ENCODE peak calls at places on chromosomes 16 and 17, in five cellular contexts. One of them, this sample, is unnamed.

GRCh38 chr17:69967910-69968411 is 107.1 kb upstream of the KCNJ16 start:
- DNase-seq in K562: no peak
- DNase-seq in A549: no peak
- DNase-seq in upper lobe of left lung: no peak
- DNase-seq in stomach: no peak
- DNase-seq in this sample: no peak

GRCh38 chr17:56755310-56755709 is 78.4 kb downstream of the C17orf67 start:
- DNase-seq in K562: no peak
- DNase-seq in A549: no peak
- DNase-seq in upper lobe of left lung: no peak
- DNase-seq in stomach: no peak
- DNase-seq in this sample: no peak

GRCh38 chr16:82042841-82043240 is 7.8 kb downstream of the HSD17B2 start:
- DNase-seq in K562: no peak
- DNase-seq in A549: no peak
- DNase-seq in upper lobe of left lung: no peak
- DNase-seq in stomach: no peak
- DNase-seq in this sample: no peak

GRCh38 chr17:3482851-3483250 is 7.1 kb downstream of the ASPA start:
- DNase-seq in K562: no peak
- DNase-seq in A549: no peak
- DNase-seq in upper lobe of left lung: no peak
- DNase-seq in stomach: no peak
- DNase-seq in this sample: no peak

GRCh38 chr17:83037084-83037950 is 42.1 kb upstream of the METRNL start:
- DNase-seq in K562: no peak
- DNase-seq in A549: no peak
- DNase-seq in upper lobe of left lung: peak
- DNase-seq in stomach: no peak
- DNase-seq in this sample: no peak

GRCh38 chr16:31696968-31697743 is 169.5 kb downstream of the AHSP start:
- DNase-seq in K562: peak
- DNase-seq in A549: no peak
- DNase-seq in upper lobe of left lung: no peak
- DNase-seq in stomach: no peak
- DNase-seq in this sample: no peak

GRCh38 chr17:74361613-74362391 is at the start of gene BTBD17:
- DNase-seq in K562: peak
- DNase-seq in A549: peak
- DNase-seq in upper lobe of left lung: peak
- DNase-seq in stomach: peak
- DNase-seq in this sample: peak

GRCh38 chr16:85785927-85786326 is 13.4 kb downstream of the EMC8 start:
- DNase-seq in K562: no peak
- DNase-seq in A549: no peak
- DNase-seq in upper lobe of left lung: no peak
- DNase-seq in stomach: no peak
- DNase-seq in this sample: no peak

GRCh38 chr17:81417049-81417878 is 22.0 kb downstream of the BAHCC1 start:
- DNase-seq in K562: no peak
- DNase-seq in A549: no peak
- DNase-seq in upper lobe of left lung: peak
- DNase-seq in stomach: no peak
- DNase-seq in this sample: no peak

GRCh38 chr16:53142823-53143568 is 88.2 kb downstream of the CHD9 start:
- DNase-seq in K562: no peak
- DNase-seq in A549: no peak
- DNase-seq in upper lobe of left lung: no peak
- DNase-seq in stomach: no peak
- DNase-seq in this sample: no peak

GRCh38 chr17:386145-386876 is 33.7 kb upstream of the RPH3AL start:
- DNase-seq in K562: peak
- DNase-seq in A549: peak
- DNase-seq in upper lobe of left lung: peak
- DNase-seq in stomach: peak
- DNase-seq in this sample: peak

GRCh38 chr16:6032438-6032837 is 934.8 kb upstream of the EEF2KMT start:
- DNase-seq in K562: no peak
- DNase-seq in A549: no peak
- DNase-seq in upper lobe of left lung: no peak
- DNase-seq in stomach: no peak
- DNase-seq in this sample: no peak

GRCh38 chr17:39923836-39924690 is 3.3 kb downstream of the ORMDL3 start:
- DNase-seq in K562: no peak
- DNase-seq in A549: no peak
- DNase-seq in upper lobe of left lung: no peak
- DNase-seq in stomach: no peak
- DNase-seq in this sample: no peak

GRCh38 chr16:88076211-88076931 is 125.1 kb downstream of the BANP start:
- DNase-seq in K562: no peak
- DNase-seq in A549: no peak
- DNase-seq in upper lobe of left lung: peak
- DNase-seq in stomach: no peak
- DNase-seq in this sample: no peak

GRCh38 chr17:68379692-68380677 is 77.3 kb downstream of the WIPI1 start:
- DNase-seq in K562: no peak
- DNase-seq in A549: no peak
- DNase-seq in upper lobe of left lung: no peak
- DNase-seq in stomach: no peak
- DNase-seq in this sample: no peak

GRCh38 chr17:18004901-18005305 is 32.2 kb downstream of the DRC3 start:
- DNase-seq in K562: peak
- DNase-seq in A549: peak
- DNase-seq in upper lobe of left lung: no peak
- DNase-seq in stomach: no peak
- DNase-seq in this sample: no peak

GRCh38 chr17:38967290-38967738 is at the start of gene FBXO47:
- DNase-seq in K562: peak
- DNase-seq in A549: peak
- DNase-seq in upper lobe of left lung: peak
- DNase-seq in stomach: peak
- DNase-seq in this sample: peak

GRCh38 chr16:4385789-4386451 is 14.3 kb downstream of the VASN start:
- DNase-seq in K562: no peak
- DNase-seq in A549: no peak
- DNase-seq in upper lobe of left lung: no peak
- DNase-seq in stomach: no peak
- DNase-seq in this sample: no peak

GRCh38 chr17:46264456-46265198 is 30.3 kb upstream of the LRRC37A start:
- DNase-seq in K562: peak
- DNase-seq in A549: peak
- DNase-seq in upper lobe of left lung: no peak
- DNase-seq in stomach: no peak
- DNase-seq in this sample: no peak

GRCh38 chr17:63696381-63696961 is 3.5 kb downstream of the LIMD2 start:
- DNase-seq in K562: peak
- DNase-seq in A549: peak
- DNase-seq in upper lobe of left lung: no peak
- DNase-seq in stomach: peak
- DNase-seq in this sample: no peak

GRCh38 chr16:86171329-86171728 is 272.4 kb downstream of the IRF8 start:
- DNase-seq in K562: no peak
- DNase-seq in A549: no peak
- DNase-seq in upper lobe of left lung: no peak
- DNase-seq in stomach: no peak
- DNase-seq in this sample: no peak

DNA sequence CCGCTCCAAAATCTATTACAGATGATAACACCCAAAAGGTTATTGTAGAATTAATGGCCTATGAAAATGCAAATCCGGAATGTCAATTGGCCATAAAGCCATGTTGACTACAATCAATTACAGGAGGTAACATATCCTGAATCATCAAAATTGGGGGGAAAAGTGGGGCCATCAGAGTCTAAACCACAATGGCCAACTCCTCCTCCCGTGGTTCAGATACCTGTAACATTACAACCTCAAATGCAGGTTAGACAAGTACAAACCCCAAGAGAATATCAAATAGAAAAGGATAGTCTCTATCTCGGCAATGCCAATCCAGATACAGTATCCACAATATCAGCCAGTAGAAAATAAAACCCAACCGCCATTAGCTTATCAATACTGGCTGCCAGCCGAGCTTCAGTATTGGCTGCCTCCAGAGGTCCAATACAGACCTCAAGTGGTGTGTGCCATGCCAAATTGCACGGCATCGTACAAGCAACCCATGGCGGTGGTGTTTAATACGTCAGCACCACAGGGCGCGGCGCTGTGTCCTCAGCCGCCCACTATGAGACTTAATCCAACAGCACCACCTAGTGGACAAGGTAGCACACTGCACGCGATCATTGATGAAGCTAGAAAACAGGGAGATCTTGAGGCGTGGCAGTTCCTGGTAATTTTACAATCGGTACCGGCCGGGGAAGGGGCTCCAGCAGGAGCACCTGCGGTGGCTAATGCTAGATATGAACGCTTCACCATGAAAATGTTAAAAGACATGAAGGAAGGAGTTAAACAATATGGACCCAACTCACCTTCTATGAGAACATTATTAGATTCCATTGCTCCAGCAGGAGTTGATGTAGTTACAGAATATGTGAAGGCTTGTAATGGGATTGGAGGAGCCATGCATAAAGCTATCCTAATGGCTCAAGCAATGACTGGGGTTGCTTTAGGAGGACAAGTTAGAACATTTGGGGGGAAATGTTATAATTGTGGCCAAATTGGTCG is 15.2 kb downstream of the FLYWCH1 start:
- DNase-seq in K562: peak
- DNase-seq in A549: peak
- DNase-seq in upper lobe of left lung: peak
- DNase-seq in stomach: peak
- DNase-seq in this sample: peak
- TF ChIP-seq CTCF in K562: peak
- TF ChIP-seq CTCF in A549: peak
- TF ChIP-seq CTCF in upper lobe of left lung: peak
- TF ChIP-seq CTCF in stomach: peak
- TF ChIP-seq CTCF in this sample: peak

DNA sequence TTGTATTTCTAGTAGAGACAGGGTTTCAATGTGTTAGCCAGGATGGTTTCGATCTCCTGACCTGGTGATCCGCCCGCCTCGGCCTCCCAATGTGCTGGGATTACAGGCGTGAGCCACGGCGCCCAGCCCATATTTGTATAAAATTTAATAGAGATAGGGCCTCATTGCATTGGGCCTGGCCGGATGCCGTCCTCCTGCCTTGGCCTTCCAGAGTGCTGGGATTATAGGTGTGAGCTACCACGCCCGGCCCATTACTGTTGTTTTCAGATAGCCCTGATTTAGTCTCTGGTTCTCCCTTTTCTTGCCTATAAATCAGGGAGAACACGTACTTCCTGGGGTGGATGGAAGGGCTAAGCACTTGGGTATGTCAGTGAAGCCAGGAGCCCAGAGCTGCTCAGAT is 3.5 kb downstream of the DEF8 start:
- DNase-seq in K562: no peak
- DNase-seq in A549: no peak
- DNase-seq in upper lobe of left lung: no peak
- DNase-seq in stomach: no peak
- DNase-seq in this sample: no peak
- TF ChIP-seq EP300 in K562: no peak
- TF ChIP-seq EP300 in A549: no peak
- TF ChIP-seq EP300 in upper lobe of left lung: no peak
- TF ChIP-seq EP300 in stomach: no peak
- TF ChIP-seq EP300 in this sample: no peak

GRCh38 chr17:2214047-2214717 is 89.4 kb downstream of the SMG6 start:
- DNase-seq in K562: peak
- DNase-seq in A549: no peak
- DNase-seq in upper lobe of left lung: no peak
- DNase-seq in stomach: no peak
- DNase-seq in this sample: peak

GRCh38 chr17:2214887-2215615 is 88.5 kb downstream of the SMG6 start:
- DNase-seq in K562: no peak
- DNase-seq in A549: no peak
- DNase-seq in upper lobe of left lung: no peak
- DNase-seq in stomach: no peak
- DNase-seq in this sample: no peak

GRCh38 chr17:2218426-2218825 is 85.2 kb downstream of the SMG6 start:
- DNase-seq in K562: no peak
- DNase-seq in A549: no peak
- DNase-seq in upper lobe of left lung: no peak
- DNase-seq in stomach: no peak
- DNase-seq in this sample: no peak

GRCh38 chr17:2213291-2213960 is 90.2 kb downstream of the SMG6 start:
- DNase-seq in K562: no peak
- DNase-seq in A549: no peak
- DNase-seq in upper lobe of left lung: no peak
- DNase-seq in stomach: no peak
- DNase-seq in this sample: no peak

DNA sequence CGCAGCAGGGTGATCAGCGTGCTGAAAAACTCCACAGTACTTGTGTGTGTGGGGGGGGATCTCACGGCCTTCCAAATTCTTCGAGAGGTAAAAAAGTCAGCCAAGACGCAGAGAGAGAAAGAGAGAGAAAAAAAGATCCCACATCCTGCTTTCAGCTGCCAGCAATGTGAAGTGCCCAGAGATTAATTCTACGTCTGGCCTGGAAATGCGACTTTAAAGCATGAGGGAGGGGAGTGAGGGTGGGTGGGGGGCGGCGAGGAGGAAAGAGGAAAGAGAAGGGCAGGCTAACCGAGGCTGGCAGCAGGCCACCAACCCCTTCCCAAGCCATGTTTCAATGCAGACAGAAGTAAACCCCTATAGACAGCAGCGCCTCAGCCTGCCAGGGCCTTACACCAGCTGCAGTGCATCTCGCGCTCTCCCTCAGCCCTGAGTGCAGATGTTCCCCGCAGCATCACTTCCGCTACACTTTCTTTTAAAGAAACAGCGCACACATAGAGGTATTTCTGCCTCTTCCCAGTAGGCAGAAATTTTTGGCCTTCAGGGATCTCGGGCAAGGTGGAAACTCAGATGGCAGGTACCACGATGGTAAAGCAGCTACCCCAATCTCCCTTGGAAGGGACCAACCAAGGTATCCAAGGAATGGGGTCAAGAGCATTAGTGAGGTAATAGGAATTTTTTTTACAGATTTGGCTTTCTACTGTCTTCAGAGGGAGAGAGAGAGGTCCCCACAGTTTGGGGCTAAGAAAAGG is 87.8 kb downstream of the SMG6 start:
- DNase-seq in K562: no peak
- DNase-seq in A549: no peak
- DNase-seq in upper lobe of left lung: no peak
- DNase-seq in stomach: peak
- DNase-seq in this sample: peak
- TF ChIP-seq CTCF in K562: no peak
- TF ChIP-seq CTCF in A549: no peak
- TF ChIP-seq CTCF in upper lobe of left lung: no peak
- TF ChIP-seq CTCF in stomach: no peak
- TF ChIP-seq CTCF in this sample: no peak

GRCh38 chr16:70739389-70739788 is 53.5 kb upstream of the MTSS2 start:
- DNase-seq in K562: no peak
- DNase-seq in A549: no peak
- DNase-seq in upper lobe of left lung: no peak
- DNase-seq in stomach: no peak
- DNase-seq in this sample: no peak

GRCh38 chr16:70736454-70737376 is 50.9 kb upstream of the MTSS2 start:
- DNase-seq in K562: no peak
- DNase-seq in A549: no peak
- DNase-seq in upper lobe of left lung: no peak
- DNase-seq in stomach: no peak
- DNase-seq in this sample: no peak

GRCh38 chr16:70735141-70735979 is 49.5 kb upstream of the MTSS2 start:
- DNase-seq in K562: no peak
- DNase-seq in A549: no peak
- DNase-seq in upper lobe of left lung: no peak
- DNase-seq in stomach: no peak
- DNase-seq in this sample: no peak

GRCh38 chr16:70738083-70738977 is 52.5 kb upstream of the MTSS2 start:
- DNase-seq in K562: peak
- DNase-seq in A549: peak
- DNase-seq in upper lobe of left lung: no peak
- DNase-seq in stomach: peak
- DNase-seq in this sample: peak

GRCh38 chr16:70737377-70738082 is 51.7 kb upstream of the MTSS2 start:
- DNase-seq in K562: no peak
- DNase-seq in A549: no peak
- DNase-seq in upper lobe of left lung: peak
- DNase-seq in stomach: peak
- DNase-seq in this sample: peak
- TF ChIP-seq EP300 in K562: no peak
- TF ChIP-seq EP300 in A549: no peak
- TF ChIP-seq EP300 in upper lobe of left lung: peak
- TF ChIP-seq EP300 in stomach: peak
- TF ChIP-seq EP300 in this sample: no peak